ENCODE peak calls at places on chromosomes 4 and X, in nine cellular contexts. H is heart right ventricle; I is colonic mucosa; B is coronary artery; T is AG10803; U is bronchial epithelial cell; G is cardiac fibroblast; P is CD8-positive, alpha-beta T cell; M is endothelial cell of umbilical vein. Y is an unnamed sample.
A peak's percentile ranks its signal among the peaks of the same experiment; 100 is the strongest.

GRCh38 chrX:136589966-136590365 is 58.0 kb downstream of the VGLL1 start:
- DNase-seq in I (no peak), M (no peak), T (no peak), H (no peak), B (no peak), G (no peak), U (peak; percentile 67), P (no peak), Y (no peak)

GRCh38 chr4:94976371-94977011 is 218.7 kb downstream of the BMPR1B start:
- DNase-seq in P (no peak), I (no peak), B (no peak), G (peak; percentile 95), T (peak; percentile 78), H (no peak), U (peak; percentile 82), M (peak; percentile 30), Y (no peak)

GRCh38 chr4:155784637-155785036 is 25.8 kb downstream of the GUCY1B1 start:
- DNase-seq in G (no peak), M (no peak), H (no peak), U (no peak), I (no peak), B (no peak), P (no peak), T (no peak), Y (no peak)

GRCh38 chr4:70313736-70314135 is 21.0 kb upstream of the CABS1 start:
- DNase-seq in P (no peak), H (no peak), B (no peak), G (no peak), M (no peak), U (no peak), T (no peak), I (no peak), Y (no peak)

GRCh38 chr4:87032884-87033533 is 98.2 kb downstream of the AFF1 start:
- DNase-seq in H (no peak), G (peak; percentile 89), B (no peak), U (peak; percentile 41), M (peak; percentile 94), I (no peak), P (no peak), T (peak; percentile 86), Y (no peak)

GRCh38 chr4:18113710-18114331 is 92.3 kb upstream of the LCORL start:
- DNase-seq in B (no peak), T (no peak), H (no peak), M (peak; percentile 71), G (no peak), P (no peak), I (no peak), U (no peak), Y (no peak)

GRCh38 chrX:102339312-102340298 is 92.6 kb downstream of the NXF2 start:
- DNase-seq in B (peak; percentile 59), P (peak; percentile 10), I (no peak), U (no peak), G (no peak), H (no peak), T (no peak), M (no peak), Y (no peak)

GRCh38 chrX:39821011-39821708 is 276.6 kb downstream of the BCOR start:
- DNase-seq in B (no peak), U (no peak), P (no peak), G (peak; percentile 17), H (peak; percentile 19), I (no peak), T (peak; percentile 20), M (peak; percentile 13), Y (peak; percentile 16)

GRCh38 chr4:577499-578450 is 1.7 kb upstream of the TMEM271 start:
- DNase-seq in U (peak; percentile 29), M (no peak), P (no peak), G (peak; percentile 6), I (no peak), B (no peak), H (no peak), T (peak; percentile 4), Y (peak; percentile 15)

GRCh38 chr4:81523672-81524436 is 52.1 kb upstream of the RASGEF1B start:
- DNase-seq in G (no peak), H (no peak), I (no peak), B (no peak), U (no peak), P (no peak), M (no peak), T (no peak), Y (no peak)

GRCh38 chr4:40939826-40940225 is 190.1 kb downstream of the NSUN7 start:
- DNase-seq in P (no peak), U (no peak), G (peak; percentile 47), B (no peak), I (no peak), M (no peak), H (no peak), T (peak; percentile 12), Y (no peak)

GRCh38 chrX:7083468-7084396 is 63.8 kb upstream of the STS start:
- DNase-seq in M (peak; percentile 71), P (peak; percentile 38), T (peak; percentile 92), I (no peak), H (no peak), B (no peak), G (peak; percentile 89), U (peak; percentile 90), Y (no peak)

GRCh38 chr4:157226035-157226434 is 5.5 kb downstream of the GRIA2 start:
- DNase-seq in G (peak; percentile 1), U (no peak), T (no peak), I (no peak), B (no peak), P (no peak), M (no peak), H (no peak), Y (no peak)

GRCh38 chrX:39891781-39892180 is 206.0 kb downstream of the BCOR start:
- DNase-seq in U (peak; percentile 89), H (no peak), P (no peak), T (no peak), G (no peak), B (no peak), M (no peak), I (no peak), Y (no peak)

GRCh38 chrX:136577562-136577961 is 45.5 kb downstream of the VGLL1 start:
- DNase-seq in H (peak; percentile 38), T (peak; percentile 32), G (peak; percentile 53), P (peak; percentile 62), B (no peak), U (peak; percentile 39), M (peak; percentile 36), I (peak; percentile 41), Y (peak; percentile 31)

GRCh38 chr4:73127839-73128448 is 58.4 kb upstream of the COX18 start:
- DNase-seq in P (no peak), U (peak; percentile 12), H (no peak), M (peak; percentile 17), G (peak; percentile 43), B (no peak), I (no peak), T (peak; percentile 11), Y (no peak)

GRCh38 chr4:139014391-139015268 is 951 bp upstream of the NOCT start:
- DNase-seq in H (no peak), T (peak; percentile 95), P (no peak), M (peak; percentile 98), I (peak; percentile 39), B (no peak), U (peak; percentile 98), G (peak; percentile 96), Y (no peak)

GRCh38 chr4:114558446-114559020 is 40.1 kb upstream of the UGT8 start:
- DNase-seq in U (no peak), P (no peak), H (no peak), B (no peak), T (no peak), I (no peak), M (no peak), G (peak; percentile 3), Y (no peak)

DNA sequence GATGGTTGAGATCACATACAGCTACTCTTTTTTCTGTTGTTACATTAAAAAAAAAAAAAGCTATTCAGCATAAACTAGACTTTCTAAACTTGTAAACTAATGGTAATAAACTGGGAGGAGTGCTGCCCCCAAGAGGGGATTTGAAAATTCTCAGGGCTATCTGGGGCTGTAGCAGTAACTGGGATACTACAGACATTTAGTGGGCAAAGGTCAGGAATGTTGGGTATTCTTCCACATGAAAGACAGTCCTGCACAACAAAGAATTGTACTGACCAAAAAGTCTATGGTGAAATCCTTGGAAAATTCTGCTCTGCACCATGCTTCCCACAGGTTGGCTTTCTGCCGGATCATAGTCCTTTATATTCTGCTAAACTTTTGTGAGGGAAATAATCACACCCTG is 232.6 kb upstream of the BOD1L1 start:
- DNase-seq in I (no peak), U (no peak), H (no peak), P (no peak), M (no peak), T (peak; percentile 3), G (no peak), B (no peak), Y (no peak)
- TF ChIP-seq CTCF in I (no peak), U (no peak), H (no peak), P (no peak), M (no peak), T (no peak), G (peak; percentile 10), B (no peak), Y (peak; percentile 16)

GRCh38 chr4:14309429-14309828 is 681.9 kb upstream of the BOD1L1 start:
- DNase-seq in H (no peak), P (no peak), T (no peak), M (no peak), U (no peak), I (no peak), B (no peak), G (no peak), Y (no peak)
- TF ChIP-seq CTCF in H (no peak), P (no peak), T (no peak), M (no peak), U (no peak), I (no peak), B (no peak), G (no peak), Y (no peak)

GRCh38 chrX:107542500-107542899 is 85.8 kb upstream of the PRPS1 start:
- DNase-seq in B (no peak), P (no peak), I (no peak), G (peak; percentile 21), T (peak; percentile 21), U (peak; percentile 15), H (no peak), M (peak; percentile 4), Y (peak; percentile 2)

GRCh38 chrX:107541244-107541643 is 87.1 kb upstream of the PRPS1 start:
- DNase-seq in H (no peak), U (no peak), I (no peak), P (no peak), G (peak; percentile 2), M (no peak), B (no peak), T (peak; percentile 50), Y (no peak)

DNA sequence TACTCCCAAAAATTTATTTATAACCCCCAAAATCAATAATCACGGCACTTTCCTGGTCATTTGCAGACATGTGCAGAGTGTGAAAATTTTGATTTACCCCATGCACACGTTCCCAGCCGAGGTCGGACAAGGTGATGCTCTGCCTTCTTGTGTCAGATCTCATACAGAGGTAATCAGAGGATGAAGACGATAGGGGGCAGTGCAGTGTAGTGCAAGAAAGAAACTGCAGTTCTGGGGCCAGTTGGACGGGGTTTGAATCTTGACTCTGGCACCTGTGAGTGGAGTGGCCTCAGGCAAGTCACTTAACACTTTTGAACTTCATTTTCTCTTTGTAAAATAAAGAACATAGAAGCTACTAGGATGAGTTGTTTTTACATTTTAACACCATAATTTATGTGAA is 88.4 kb downstream of the FRMPD3 start:
- DNase-seq in H (no peak), B (no peak), U (peak; percentile 53), M (peak; percentile 29), P (peak; percentile 25), I (peak; percentile 27), G (peak; percentile 73), T (peak; percentile 41), Y (peak; percentile 8)
- TF ChIP-seq CTCF in H (no peak), B (no peak), U (peak; percentile 48), M (peak; percentile 42), P (no peak), I (no peak), G (peak; percentile 61), T (peak; percentile 59), Y (peak; percentile 54)

GRCh38 chr4:107183155-107183774 is 147.2 kb upstream of the DKK2 start:
- DNase-seq in M (peak; percentile 69), I (peak; percentile 29), U (peak; percentile 66), G (peak; percentile 79), B (no peak), P (no peak), H (no peak), T (peak; percentile 68), Y (peak; percentile 30)
- TF ChIP-seq CTCF in M (peak; percentile 63), I (peak; percentile 68), U (peak; percentile 68), G (peak; percentile 76), B (peak; percentile 60), P (peak; percentile 13), H (peak; percentile 61), T (peak; percentile 90), Y (peak; percentile 86)

Y was measured in neural crest cell.